ENCODE peak calls at places on chromosomes 12 and 14, in eight cellular contexts. One of them, this sample, is unnamed.

GRCh38 chr12:92224685-92225331 is 79.2 kb upstream of the BTG1 start:
- DNase-seq in sigmoid colon: no peak
- DNase-seq in AG09309: no peak
- DNase-seq in A172: peak; percentile 76
- DNase-seq in pons: no peak
- DNase-seq in stimulated activated CD4-positive, alpha-beta T cell treated with anti-CD3 and anti-CD28 coated beads, Interleukin-12 subunit alpha, Interleukin-12 subunit beta, amount 100 ng/mL, for 48 hours: no peak
- DNase-seq in AG09319: no peak
- DNase-seq in brain microvascular endothelial cell: peak; percentile 48
- DNase-seq in this sample: no peak

GRCh38 chr14:55721353-55721752 is 141.3 kb downstream of the KTN1 start:
- DNase-seq in sigmoid colon: no peak
- DNase-seq in AG09309: peak; percentile 95
- DNase-seq in A172: peak; percentile 87
- DNase-seq in pons: no peak
- DNase-seq in stimulated activated CD4-positive, alpha-beta T cell treated with anti-CD3 and anti-CD28 coated beads, Interleukin-12 subunit alpha, Interleukin-12 subunit beta, amount 100 ng/mL, for 48 hours: no peak
- DNase-seq in AG09319: peak; percentile 76
- DNase-seq in brain microvascular endothelial cell: peak; percentile 97
- DNase-seq in this sample: no peak

GRCh38 chr14:89767861-89768268 is 186.7 kb downstream of the EFCAB11 start:
- DNase-seq in sigmoid colon: no peak
- DNase-seq in AG09309: peak; percentile 7
- DNase-seq in A172: peak; percentile 10
- DNase-seq in pons: peak; percentile 38
- DNase-seq in stimulated activated CD4-positive, alpha-beta T cell treated with anti-CD3 and anti-CD28 coated beads, Interleukin-12 subunit alpha, Interleukin-12 subunit beta, amount 100 ng/mL, for 48 hours: peak; percentile 31
- DNase-seq in AG09319: no peak
- DNase-seq in brain microvascular endothelial cell: peak; percentile 51
- DNase-seq in this sample: no peak

GRCh38 chr12:66600805-66601392 is 78.0 kb downstream of the GRIP1 start:
- DNase-seq in sigmoid colon: no peak
- DNase-seq in AG09309: no peak
- DNase-seq in A172: no peak
- DNase-seq in pons: no peak
- DNase-seq in stimulated activated CD4-positive, alpha-beta T cell treated with anti-CD3 and anti-CD28 coated beads, Interleukin-12 subunit alpha, Interleukin-12 subunit beta, amount 100 ng/mL, for 48 hours: no peak
- DNase-seq in AG09319: no peak
- DNase-seq in brain microvascular endothelial cell: no peak
- DNase-seq in this sample: no peak

GRCh38 chr14:71716371-71716770 is 215.9 kb upstream of the RGS6 start:
- DNase-seq in sigmoid colon: no peak
- DNase-seq in AG09309: no peak
- DNase-seq in A172: no peak
- DNase-seq in pons: no peak
- DNase-seq in stimulated activated CD4-positive, alpha-beta T cell treated with anti-CD3 and anti-CD28 coated beads, Interleukin-12 subunit alpha, Interleukin-12 subunit beta, amount 100 ng/mL, for 48 hours: no peak
- DNase-seq in AG09319: no peak
- DNase-seq in brain microvascular endothelial cell: peak; percentile 85
- DNase-seq in this sample: no peak

GRCh38 chr12:110015132-110015531 is 15.9 kb downstream of the ANKRD13A start:
- DNase-seq in sigmoid colon: no peak
- DNase-seq in AG09309: no peak
- DNase-seq in A172: no peak
- DNase-seq in pons: peak; percentile 46
- DNase-seq in stimulated activated CD4-positive, alpha-beta T cell treated with anti-CD3 and anti-CD28 coated beads, Interleukin-12 subunit alpha, Interleukin-12 subunit beta, amount 100 ng/mL, for 48 hours: no peak
- DNase-seq in AG09319: no peak
- DNase-seq in brain microvascular endothelial cell: no peak
- DNase-seq in this sample: no peak

GRCh38 chr12:52395761-52396434 is 10.2 kb downstream of the KRT82 start:
- DNase-seq in sigmoid colon: peak; percentile 79
- DNase-seq in AG09309: no peak
- DNase-seq in A172: no peak
- DNase-seq in pons: no peak
- DNase-seq in stimulated activated CD4-positive, alpha-beta T cell treated with anti-CD3 and anti-CD28 coated beads, Interleukin-12 subunit alpha, Interleukin-12 subunit beta, amount 100 ng/mL, for 48 hours: no peak
- DNase-seq in AG09319: no peak
- DNase-seq in brain microvascular endothelial cell: no peak
- DNase-seq in this sample: no peak

GRCh38 chr12:9868271-9868815 is 811 bp downstream of the CLEC2B start:
- DNase-seq in sigmoid colon: no peak
- DNase-seq in AG09309: no peak
- DNase-seq in A172: peak; percentile 13
- DNase-seq in pons: peak; percentile 25
- DNase-seq in stimulated activated CD4-positive, alpha-beta T cell treated with anti-CD3 and anti-CD28 coated beads, Interleukin-12 subunit alpha, Interleukin-12 subunit beta, amount 100 ng/mL, for 48 hours: no peak
- DNase-seq in AG09319: no peak
- DNase-seq in brain microvascular endothelial cell: no peak
- DNase-seq in this sample: no peak

GRCh38 chr12:12803186-12803585 is 10.0 kb upstream of the DDX47 start:
- DNase-seq in sigmoid colon: peak; percentile 77
- DNase-seq in AG09309: peak; percentile 44
- DNase-seq in A172: peak; percentile 88
- DNase-seq in pons: peak; percentile 65
- DNase-seq in stimulated activated CD4-positive, alpha-beta T cell treated with anti-CD3 and anti-CD28 coated beads, Interleukin-12 subunit alpha, Interleukin-12 subunit beta, amount 100 ng/mL, for 48 hours: no peak
- DNase-seq in AG09319: peak; percentile 32
- DNase-seq in brain microvascular endothelial cell: peak; percentile 81
- DNase-seq in this sample: peak; percentile 84

GRCh38 chr14:101719708-101720107 is 41.8 kb upstream of the PPP2R5C start:
- DNase-seq in sigmoid colon: no peak
- DNase-seq in AG09309: no peak
- DNase-seq in A172: no peak
- DNase-seq in pons: no peak
- DNase-seq in stimulated activated CD4-positive, alpha-beta T cell treated with anti-CD3 and anti-CD28 coated beads, Interleukin-12 subunit alpha, Interleukin-12 subunit beta, amount 100 ng/mL, for 48 hours: no peak
- DNase-seq in AG09319: no peak
- DNase-seq in brain microvascular endothelial cell: no peak
- DNase-seq in this sample: no peak

GRCh38 chr14:102903889-102904512 is 18.5 kb upstream of the AMN start:
- DNase-seq in sigmoid colon: no peak
- DNase-seq in AG09309: no peak
- DNase-seq in A172: no peak
- DNase-seq in pons: no peak
- DNase-seq in stimulated activated CD4-positive, alpha-beta T cell treated with anti-CD3 and anti-CD28 coated beads, Interleukin-12 subunit alpha, Interleukin-12 subunit beta, amount 100 ng/mL, for 48 hours: no peak
- DNase-seq in AG09319: no peak
- DNase-seq in brain microvascular endothelial cell: no peak
- DNase-seq in this sample: no peak

GRCh38 chr12:125121095-125121494 is 55.9 kb downstream of the AACS start:
- DNase-seq in sigmoid colon: no peak
- DNase-seq in AG09309: no peak
- DNase-seq in A172: no peak
- DNase-seq in pons: no peak
- DNase-seq in stimulated activated CD4-positive, alpha-beta T cell treated with anti-CD3 and anti-CD28 coated beads, Interleukin-12 subunit alpha, Interleukin-12 subunit beta, amount 100 ng/mL, for 48 hours: no peak
- DNase-seq in AG09319: no peak
- DNase-seq in brain microvascular endothelial cell: no peak
- DNase-seq in this sample: no peak

GRCh38 chr12:69173358-69173757 is 66.0 kb upstream of the CPSF6 start:
- DNase-seq in sigmoid colon: no peak
- DNase-seq in AG09309: no peak
- DNase-seq in A172: no peak
- DNase-seq in pons: no peak
- DNase-seq in stimulated activated CD4-positive, alpha-beta T cell treated with anti-CD3 and anti-CD28 coated beads, Interleukin-12 subunit alpha, Interleukin-12 subunit beta, amount 100 ng/mL, for 48 hours: no peak
- DNase-seq in AG09319: no peak
- DNase-seq in brain microvascular endothelial cell: no peak
- DNase-seq in this sample: no peak

GRCh38 chr12:119809023-119809422 is 68.1 kb downstream of the CIT start:
- DNase-seq in sigmoid colon: no peak
- DNase-seq in AG09309: no peak
- DNase-seq in A172: no peak
- DNase-seq in pons: no peak
- DNase-seq in stimulated activated CD4-positive, alpha-beta T cell treated with anti-CD3 and anti-CD28 coated beads, Interleukin-12 subunit alpha, Interleukin-12 subunit beta, amount 100 ng/mL, for 48 hours: no peak
- DNase-seq in AG09319: no peak
- DNase-seq in brain microvascular endothelial cell: no peak
- DNase-seq in this sample: no peak

GRCh38 chr12:93032748-93033147 is 103.7 kb upstream of the EEA1 start:
- DNase-seq in sigmoid colon: no peak
- DNase-seq in AG09309: no peak
- DNase-seq in A172: no peak
- DNase-seq in pons: no peak
- DNase-seq in stimulated activated CD4-positive, alpha-beta T cell treated with anti-CD3 and anti-CD28 coated beads, Interleukin-12 subunit alpha, Interleukin-12 subunit beta, amount 100 ng/mL, for 48 hours: no peak
- DNase-seq in AG09319: peak; percentile 8
- DNase-seq in brain microvascular endothelial cell: no peak
- DNase-seq in this sample: no peak

GRCh38 chr14:34051966-34052657 is 101.2 kb upstream of the EGLN3 start:
- DNase-seq in sigmoid colon: no peak
- DNase-seq in AG09309: peak; percentile 49
- DNase-seq in A172: peak; percentile 34
- DNase-seq in pons: no peak
- DNase-seq in stimulated activated CD4-positive, alpha-beta T cell treated with anti-CD3 and anti-CD28 coated beads, Interleukin-12 subunit alpha, Interleukin-12 subunit beta, amount 100 ng/mL, for 48 hours: no peak
- DNase-seq in AG09319: no peak
- DNase-seq in brain microvascular endothelial cell: no peak
- DNase-seq in this sample: no peak

GRCh38 chr12:55696796-55697462 is 10.8 kb downstream of the ITGA7 start:
- DNase-seq in sigmoid colon: peak; percentile 57
- DNase-seq in AG09309: no peak
- DNase-seq in A172: no peak
- DNase-seq in pons: no peak
- DNase-seq in stimulated activated CD4-positive, alpha-beta T cell treated with anti-CD3 and anti-CD28 coated beads, Interleukin-12 subunit alpha, Interleukin-12 subunit beta, amount 100 ng/mL, for 48 hours: no peak
- DNase-seq in AG09319: no peak
- DNase-seq in brain microvascular endothelial cell: no peak
- DNase-seq in this sample: peak; percentile 70

GRCh38 chr14:21300892-21301291 is 21.0 kb downstream of the RPGRIP1 start:
- DNase-seq in sigmoid colon: no peak
- DNase-seq in AG09309: no peak
- DNase-seq in A172: no peak
- DNase-seq in pons: no peak
- DNase-seq in stimulated activated CD4-positive, alpha-beta T cell treated with anti-CD3 and anti-CD28 coated beads, Interleukin-12 subunit alpha, Interleukin-12 subunit beta, amount 100 ng/mL, for 48 hours: no peak
- DNase-seq in AG09319: no peak
- DNase-seq in brain microvascular endothelial cell: no peak
- DNase-seq in this sample: no peak

GRCh38 chr12:54005853-54006699 is 2.7 kb upstream of the HOXC8 start:
- DNase-seq in sigmoid colon: peak; percentile 91
- DNase-seq in AG09309: no peak
- DNase-seq in A172: peak; percentile 62
- DNase-seq in pons: peak; percentile 77
- DNase-seq in stimulated activated CD4-positive, alpha-beta T cell treated with anti-CD3 and anti-CD28 coated beads, Interleukin-12 subunit alpha, Interleukin-12 subunit beta, amount 100 ng/mL, for 48 hours: peak; percentile 71
- DNase-seq in AG09319: no peak
- DNase-seq in brain microvascular endothelial cell: peak; percentile 65
- DNase-seq in this sample: peak; percentile 98

GRCh38 chr14:73025544-73025943 is 1.4 kb downstream of the ZFYVE1 start:
- DNase-seq in sigmoid colon: no peak
- DNase-seq in AG09309: no peak
- DNase-seq in A172: no peak
- DNase-seq in pons: no peak
- DNase-seq in stimulated activated CD4-positive, alpha-beta T cell treated with anti-CD3 and anti-CD28 coated beads, Interleukin-12 subunit alpha, Interleukin-12 subunit beta, amount 100 ng/mL, for 48 hours: no peak
- DNase-seq in AG09319: no peak
- DNase-seq in brain microvascular endothelial cell: no peak
- DNase-seq in this sample: no peak

GRCh38 chr14:104075530-104076151 is 9.9 kb upstream of the ASPG start:
- DNase-seq in sigmoid colon: no peak
- DNase-seq in AG09309: no peak
- DNase-seq in A172: no peak
- DNase-seq in pons: no peak
- DNase-seq in stimulated activated CD4-positive, alpha-beta T cell treated with anti-CD3 and anti-CD28 coated beads, Interleukin-12 subunit alpha, Interleukin-12 subunit beta, amount 100 ng/mL, for 48 hours: no peak
- DNase-seq in AG09319: no peak
- DNase-seq in brain microvascular endothelial cell: no peak
- DNase-seq in this sample: no peak

GRCh38 chr12:132549059-132549458 is 59.1 kb downstream of the FBRSL1 start:
- DNase-seq in sigmoid colon: no peak
- DNase-seq in AG09309: no peak
- DNase-seq in A172: no peak
- DNase-seq in pons: no peak
- DNase-seq in stimulated activated CD4-positive, alpha-beta T cell treated with anti-CD3 and anti-CD28 coated beads, Interleukin-12 subunit alpha, Interleukin-12 subunit beta, amount 100 ng/mL, for 48 hours: no peak
- DNase-seq in AG09319: no peak
- DNase-seq in brain microvascular endothelial cell: no peak
- DNase-seq in this sample: no peak

GRCh38 chr12:65885312-65885711 is 61.0 kb downstream of the HMGA2 start:
- DNase-seq in sigmoid colon: no peak
- DNase-seq in AG09309: no peak
- DNase-seq in A172: no peak
- DNase-seq in pons: no peak
- DNase-seq in stimulated activated CD4-positive, alpha-beta T cell treated with anti-CD3 and anti-CD28 coated beads, Interleukin-12 subunit alpha, Interleukin-12 subunit beta, amount 100 ng/mL, for 48 hours: no peak
- DNase-seq in AG09319: no peak
- DNase-seq in brain microvascular endothelial cell: no peak
- DNase-seq in this sample: no peak

GRCh38 chr14:64755661-64756265 is 51.5 kb downstream of the PLEKHG3 start:
- DNase-seq in sigmoid colon: no peak
- DNase-seq in AG09309: no peak
- DNase-seq in A172: peak; percentile 85
- DNase-seq in pons: no peak
- DNase-seq in stimulated activated CD4-positive, alpha-beta T cell treated with anti-CD3 and anti-CD28 coated beads, Interleukin-12 subunit alpha, Interleukin-12 subunit beta, amount 100 ng/mL, for 48 hours: peak; percentile 14
- DNase-seq in AG09319: no peak
- DNase-seq in brain microvascular endothelial cell: peak; percentile 12
- DNase-seq in this sample: no peak

GRCh38 chr12:130073721-130074120 is 88.5 kb upstream of the FZD10 start:
- DNase-seq in sigmoid colon: no peak
- DNase-seq in AG09309: no peak
- DNase-seq in A172: no peak
- DNase-seq in pons: no peak
- DNase-seq in stimulated activated CD4-positive, alpha-beta T cell treated with anti-CD3 and anti-CD28 coated beads, Interleukin-12 subunit alpha, Interleukin-12 subunit beta, amount 100 ng/mL, for 48 hours: no peak
- DNase-seq in AG09319: no peak
- DNase-seq in brain microvascular endothelial cell: no peak
- DNase-seq in this sample: no peak

GRCh38 chr12:52204931-52205505 is 13.2 kb upstream of the KRT80 start:
- DNase-seq in sigmoid colon: peak; percentile 30
- DNase-seq in AG09309: no peak
- DNase-seq in A172: no peak
- DNase-seq in pons: no peak
- DNase-seq in stimulated activated CD4-positive, alpha-beta T cell treated with anti-CD3 and anti-CD28 coated beads, Interleukin-12 subunit alpha, Interleukin-12 subunit beta, amount 100 ng/mL, for 48 hours: no peak
- DNase-seq in AG09319: no peak
- DNase-seq in brain microvascular endothelial cell: no peak
- DNase-seq in this sample: peak; percentile 77

GRCh38 chr12:33786532-33786931 is 235.8 kb upstream of the ALG10 start:
- DNase-seq in sigmoid colon: no peak
- DNase-seq in AG09309: no peak
- DNase-seq in A172: no peak
- DNase-seq in pons: no peak
- DNase-seq in stimulated activated CD4-positive, alpha-beta T cell treated with anti-CD3 and anti-CD28 coated beads, Interleukin-12 subunit alpha, Interleukin-12 subunit beta, amount 100 ng/mL, for 48 hours: no peak
- DNase-seq in AG09319: no peak
- DNase-seq in brain microvascular endothelial cell: no peak
- DNase-seq in this sample: no peak

GRCh38 chr14:105927094-105927475 is 400.7 kb downstream of the TMEM121 start:
- DNase-seq in sigmoid colon: no peak
- DNase-seq in AG09309: no peak
- DNase-seq in A172: no peak
- DNase-seq in pons: no peak
- DNase-seq in stimulated activated CD4-positive, alpha-beta T cell treated with anti-CD3 and anti-CD28 coated beads, Interleukin-12 subunit alpha, Interleukin-12 subunit beta, amount 100 ng/mL, for 48 hours: no peak
- DNase-seq in AG09319: no peak
- DNase-seq in brain microvascular endothelial cell: no peak
- DNase-seq in this sample: no peak

GRCh38 chr12:121391619-121392324 is 8.1 kb upstream of the RNF34 start:
- DNase-seq in sigmoid colon: no peak
- DNase-seq in AG09309: no peak
- DNase-seq in A172: no peak
- DNase-seq in pons: peak; percentile 25
- DNase-seq in stimulated activated CD4-positive, alpha-beta T cell treated with anti-CD3 and anti-CD28 coated beads, Interleukin-12 subunit alpha, Interleukin-12 subunit beta, amount 100 ng/mL, for 48 hours: no peak
- DNase-seq in AG09319: peak; percentile 30
- DNase-seq in brain microvascular endothelial cell: no peak
- DNase-seq in this sample: peak; percentile 79

GRCh38 chr12:80778005-80778541 is 61.4 kb downstream of the MYF5 start:
- DNase-seq in sigmoid colon: peak; percentile 68
- DNase-seq in AG09309: peak; percentile 86
- DNase-seq in A172: peak; percentile 48
- DNase-seq in pons: peak; percentile 49
- DNase-seq in stimulated activated CD4-positive, alpha-beta T cell treated with anti-CD3 and anti-CD28 coated beads, Interleukin-12 subunit alpha, Interleukin-12 subunit beta, amount 100 ng/mL, for 48 hours: peak; percentile 26
- DNase-seq in AG09319: peak; percentile 94
- DNase-seq in brain microvascular endothelial cell: peak; percentile 93
- DNase-seq in this sample: peak; percentile 71

GRCh38 chr14:72576258-72576657 is 317.6 kb downstream of the DPF3 start:
- DNase-seq in sigmoid colon: no peak
- DNase-seq in AG09309: no peak
- DNase-seq in A172: no peak
- DNase-seq in pons: no peak
- DNase-seq in stimulated activated CD4-positive, alpha-beta T cell treated with anti-CD3 and anti-CD28 coated beads, Interleukin-12 subunit alpha, Interleukin-12 subunit beta, amount 100 ng/mL, for 48 hours: no peak
- DNase-seq in AG09319: no peak
- DNase-seq in brain microvascular endothelial cell: no peak
- DNase-seq in this sample: no peak